ENCODE peak calls at places on chromosomes 13 and 19, in nine cellular contexts. E is effector CD4-positive, alpha-beta T cell; Y is cardiac septum; N is ACHN; H is upper lobe of right lung; Z is LNCaP clone FGC; D is HTR-8/SVneo; B is right cardiac atrium; M is ELF-1. V is an unnamed sample.

GRCh38 chr13:74290324-74290773 is 156.1 kb upstream of the KLF12 start:
- DNase-seq in H (no peak), N (peak; percentile 91), Y (no peak), M (peak; percentile 31), Z (no peak), E (peak; percentile 23), D (peak; percentile 25), B (no peak), V (peak; percentile 28)

GRCh38 chr19:49741210-49741844 is 21.8 kb downstream of the TSKS start:
- DNase-seq in N (no peak), H (no peak), Z (no peak), E (no peak), M (no peak), B (no peak), Y (no peak), D (no peak), V (no peak)

GRCh38 chr19:41604831-41605230 is 22.0 kb downstream of the CEACAM4 start:
- DNase-seq in N (no peak), Y (peak; percentile 61), D (no peak), H (no peak), Z (no peak), M (no peak), E (no peak), B (no peak), V (no peak)

GRCh38 chr13:95571941-95572340 is 19.4 kb downstream of the CLDN10 start:
- DNase-seq in Z (no peak), B (no peak), M (peak; percentile 69), E (no peak), Y (no peak), H (no peak), D (no peak), N (no peak), V (no peak)

GRCh38 chr13:28336193-28336657 is 158.7 kb downstream of the FLT1 start:
- DNase-seq in B (peak; percentile 56), Z (no peak), Y (no peak), M (no peak), D (no peak), H (no peak), E (no peak), N (no peak), V (no peak)

GRCh38 chr13:83618966-83619365 is 263.3 kb downstream of the SLITRK1 start:
- DNase-seq in Y (no peak), B (no peak), N (no peak), H (no peak), E (no peak), M (no peak), Z (no peak), D (no peak), V (no peak)

GRCh38 chr19:45767410-45767880 is 1.6 kb downstream of the SIX5 start:
- DNase-seq in M (peak; percentile 86), Z (no peak), Y (peak; percentile 82), N (peak; percentile 54), B (peak; percentile 81), D (peak; percentile 78), E (no peak), H (peak; percentile 87), V (no peak)

GRCh38 chr19:2494447-2495129 is 18.7 kb downstream of the GADD45B start:
- DNase-seq in D (no peak), Z (no peak), H (peak; percentile 89), M (peak; percentile 65), E (peak; percentile 59), N (peak; percentile 73), B (peak; percentile 94), Y (peak; percentile 90), V (peak; percentile 53)

GRCh38 chr13:20700288-20700687 is 3.2 kb upstream of the IL17D start:
- DNase-seq in N (no peak), D (no peak), M (no peak), Y (no peak), B (no peak), E (no peak), Z (no peak), H (no peak), V (no peak)

GRCh38 chr19:15551183-15552004 is 43.1 kb downstream of the CYP4F22 start:
- DNase-seq in D (peak; percentile 51), N (no peak), Z (no peak), M (peak; percentile 52), Y (no peak), B (peak; percentile 39), E (peak; percentile 56), H (peak; percentile 72), V (peak; percentile 73)

GRCh38 chr19:2798733-2799132 is 13.4 kb downstream of the THOP1 start:
- DNase-seq in Z (no peak), N (no peak), M (peak; percentile 17), B (peak; percentile 71), D (no peak), Y (peak; percentile 87), E (no peak), H (no peak), V (no peak)

GRCh38 chr13:23107665-23108064 is 73.1 kb upstream of the SGCG start:
- DNase-seq in H (no peak), Y (no peak), Z (no peak), M (no peak), B (no peak), N (no peak), D (no peak), E (no peak), V (no peak)

V was measured in effector CD8-positive, alpha-beta T cell.